ENCODE peak calls at places on chromosome 22, in six cellular contexts. W is stomach, V is heart right ventricle, L is adrenal gland, E is mucosa of descending colon, Q is astrocyte. O is an unnamed sample.

GRCh38 chr22:50603511-50604255 is 3.1 kb downstream of the MAPK8IP2 start:
- DNase-seq in W (no peak), V (no peak), L (no peak), E (no peak), Q (no peak), O (no peak)

GRCh38 chr22:44332946-44333345 is 20.2 kb upstream of the SHISAL1 start:
- DNase-seq in W (no peak), V (no peak), L (no peak), E (no peak), Q (no peak), O (no peak)

GRCh38 chr22:27801616-27802388 is at the start of gene MN1:
- DNase-seq in W (peak; percentile 48), V (peak; percentile 67), L (no peak), E (no peak), Q (no peak), O (peak; percentile 29)

GRCh38 chr22:41302016-41302767 is 867 bp downstream of the ZC3H7B start:
- DNase-seq in W (no peak), V (no peak), L (no peak), E (no peak), Q (no peak), O (no peak)

GRCh38 chr22:46009730-46010129 is 32.8 kb upstream of the WNT7B start:
- DNase-seq in W (no peak), V (no peak), L (no peak), E (peak; percentile 47), Q (no peak), O (no peak)

GRCh38 chr22:24155597-24156145 is 25.6 kb upstream of the SUSD2 start:
- DNase-seq in W (peak; percentile 84), V (peak; percentile 86), L (peak; percentile 84), E (peak; percentile 85), Q (peak; percentile 52), O (peak; percentile 15)

GRCh38 chr22:49469896-49470740 is 357.6 kb downstream of the BRD1 start:
- DNase-seq in W (no peak), V (no peak), L (no peak), E (no peak), Q (no peak), O (no peak)

GRCh38 chr22:26851125-26851524 is 193.7 kb downstream of the MIAT start:
- DNase-seq in W (no peak), V (no peak), L (peak; percentile 14), E (no peak), Q (no peak), O (no peak)

GRCh38 chr22:49299821-49300231 is 527.8 kb downstream of the BRD1 start:
- DNase-seq in W (peak; percentile 17), V (no peak), L (peak; percentile 23), E (no peak), Q (no peak), O (no peak)

GRCh38 chr22:46142548-46143490 is 7.5 kb upstream of the PPARA start:
- DNase-seq in W (no peak), V (peak; percentile 23), L (no peak), E (peak; percentile 31), Q (no peak), O (no peak)

GRCh38 chr22:34236527-34236926 is 316.3 kb upstream of the LARGE1 start:
- DNase-seq in W (no peak), V (peak; percentile 39), L (no peak), E (no peak), Q (no peak), O (peak; percentile 6)

GRCh38 chr22:50271519-50271970 is 1.4 kb upstream of the MAPK11 start:
- DNase-seq in W (peak; percentile 77), V (peak; percentile 79), L (peak; percentile 80), E (peak; percentile 74), Q (no peak), O (no peak)

GRCh38 chr22:50072167-50072555 is 13.1 kb downstream of the MLC1 start:
- DNase-seq in W (no peak), V (no peak), L (no peak), E (peak; percentile 25), Q (no peak), O (no peak)

GRCh38 chr22:43155789-43156188 is 4.4 kb downstream of the TSPO start:
- DNase-seq in W (no peak), V (no peak), L (no peak), E (peak; percentile 64), Q (no peak), O (no peak)

GRCh38 chr22:33656808-33657628 is 263.3 kb downstream of the LARGE1 start:
- DNase-seq in W (no peak), V (no peak), L (no peak), E (no peak), Q (no peak), O (no peak)

GRCh38 chr22:47124451-47124881 is 362.0 kb downstream of the TBC1D22A start:
- DNase-seq in W (no peak), V (no peak), L (no peak), E (peak; percentile 40), Q (no peak), O (no peak)

GRCh38 chr22:20786536-20786979 is 12.6 kb downstream of the SERPIND1 start:
- DNase-seq in W (no peak), V (peak; percentile 19), L (no peak), E (no peak), Q (no peak), O (no peak)

GRCh38 chr22:20785415-20785814 is 11.5 kb downstream of the SERPIND1 start:
- DNase-seq in W (no peak), V (no peak), L (no peak), E (no peak), Q (no peak), O (no peak)

GRCh38 chr22:20787746-20788626 is 14.1 kb downstream of the SERPIND1 start:
- DNase-seq in W (no peak), V (no peak), L (no peak), E (no peak), Q (no peak), O (no peak)

GRCh38 chr22:20787223-20787622 is 13.3 kb downstream of the SERPIND1 start:
- DNase-seq in W (no peak), V (no peak), L (no peak), E (no peak), Q (no peak), O (no peak)

GRCh38 chr22:20786048-20786447 is 12.1 kb downstream of the SERPIND1 start:
- DNase-seq in W (no peak), V (no peak), L (no peak), E (no peak), Q (no peak), O (no peak)
- H3K4me3 ChIP-seq in W (no peak overlapping the region), V (no peak overlapping the region), L (no peak overlapping the region), E (no peak overlapping the region), Q (no peak overlapping the region), O (no peak overlapping the region)

DNA sequence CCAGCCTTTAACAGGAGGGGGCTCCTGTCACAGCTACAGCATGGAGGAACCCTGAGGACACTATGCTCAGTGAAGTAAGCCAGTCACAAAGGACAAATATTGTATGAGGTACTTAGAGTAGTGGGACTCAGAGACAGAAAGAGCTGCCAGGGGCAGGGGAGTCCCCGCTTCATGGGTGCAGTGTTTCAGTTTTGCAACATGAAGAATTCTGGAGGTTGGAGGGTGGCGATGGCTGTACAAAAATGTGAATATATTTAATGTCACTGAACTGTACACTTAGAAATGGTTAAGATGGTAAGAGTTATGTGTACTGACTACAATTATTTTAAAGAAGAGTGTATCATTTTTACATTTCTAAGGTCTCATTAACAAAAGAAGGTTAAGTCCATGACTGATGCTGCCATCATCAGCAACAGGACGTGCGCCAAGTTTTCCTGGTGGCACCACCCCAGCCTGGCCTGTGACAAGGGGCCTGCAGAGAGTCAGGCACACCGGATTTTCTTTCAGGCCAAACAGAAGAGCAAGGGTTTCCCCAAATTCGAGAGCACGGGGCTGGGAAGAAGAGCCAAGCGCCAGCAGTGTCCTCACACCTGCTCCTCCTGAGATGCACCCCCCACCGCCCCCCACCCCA is 22.1 kb downstream of the YPEL1 start:
- DNase-seq in W (no peak), V (no peak), L (no peak), E (no peak), Q (no peak), O (peak; percentile 27)
- TF ChIP-seq CTCF in W (no peak), V (peak; percentile 24), L (no peak), E (no peak), Q (no peak), O (no peak)

DNA sequence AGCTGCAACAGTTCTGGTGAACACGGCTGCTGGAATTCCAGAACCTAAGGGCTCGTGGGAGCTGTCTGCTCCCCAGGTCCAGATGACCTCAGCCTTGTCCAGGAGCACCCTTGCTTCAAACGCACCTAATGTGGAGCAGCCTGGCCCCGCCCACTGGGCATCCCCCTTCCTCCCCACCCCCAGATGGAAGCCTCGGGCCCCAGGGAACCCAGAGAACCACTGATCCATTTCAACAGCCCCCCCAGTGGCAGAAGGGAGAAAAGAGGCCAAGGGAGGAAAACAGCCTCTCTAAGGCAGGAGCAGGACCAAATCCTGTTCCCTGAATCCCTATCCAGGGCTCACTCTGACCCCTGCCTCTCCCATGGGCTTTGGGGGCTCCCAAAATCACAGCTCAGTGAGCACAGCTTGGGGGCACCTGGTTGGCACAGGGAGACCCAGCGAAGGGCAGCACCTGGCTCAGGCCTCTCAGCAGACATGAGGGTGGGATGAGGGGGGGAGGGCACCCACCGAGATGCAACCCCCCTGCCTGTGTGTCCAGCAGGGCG is 1.2 kb downstream of the CYTH4 start:
- DNase-seq in W (no peak), V (no peak), L (no peak), E (peak; percentile 84), Q (no peak), O (no peak)
- H3K4me3 ChIP-seq in W (peak overlapping the region; percentile 47), V (no peak overlapping the region), L (peak overlapping the region; percentile 35), E (no peak overlapping the region), Q (no peak overlapping the region), O (no peak overlapping the region)

GRCh38 chr22:19556963-19557545 is 32.8 kb upstream of the CLDN5 start:
- DNase-seq in W (no peak), V (no peak), L (no peak), E (no peak), Q (no peak), O (no peak)

GRCh38 chr22:19559324-19559811 is 35.2 kb upstream of the CLDN5 start:
- DNase-seq in W (no peak), V (no peak), L (no peak), E (no peak), Q (no peak), O (peak; percentile 35)

GRCh38 chr22:19555651-19556050 is 31.4 kb upstream of the CLDN5 start:
- DNase-seq in W (no peak), V (no peak), L (no peak), E (no peak), Q (no peak), O (no peak)

GRCh38 chr22:19553201-19553600 is 29.0 kb upstream of the CLDN5 start:
- DNase-seq in W (no peak), V (no peak), L (no peak), E (no peak), Q (no peak), O (no peak)

GRCh38 chr22:19554834-19555404 is 30.7 kb upstream of the CLDN5 start:
- DNase-seq in W (no peak), V (no peak), L (peak; percentile 53), E (no peak), Q (no peak), O (peak; percentile 47)
- TF ChIP-seq CTCF in W (no peak), V (no peak), L (no peak), E (no peak), Q (peak; percentile 4), O (peak; percentile 12)

O was measured in bronchial epithelial cell.